ENCODE peak calls at places on chromosomes 4 and X, in six cellular contexts. K, E, Y, F, O and L are unnamed samples.

GRCh38 chr4:145734576-145735329 is 54.8 kb downstream of the C4orf51 start:
- DNase-seq in Y (peak; percentile 98), O (no peak), E (peak; percentile 81), F (no peak), K (peak; percentile 98), L (no peak)

GRCh38 chr4:146654976-146655761 is 16.5 kb downstream of the POU4F2 start:
- DNase-seq in E (peak; percentile 20), K (peak; percentile 53), F (no peak), O (no peak), Y (peak; percentile 27), L (no peak)

GRCh38 chrX:140503714-140504351 is 1.0 kb downstream of the SOX3 start:
- DNase-seq in E (no peak), O (no peak), K (peak; percentile 10), F (no peak), Y (no peak), L (no peak)

GRCh38 chrX:106959897-106960296 is 39.7 kb downstream of the CLDN2 start:
- DNase-seq in F (no peak), E (peak; percentile 17), K (peak; percentile 68), Y (peak; percentile 9), O (no peak), L (peak; percentile 15)

GRCh38 chr4:600850-601515 is 24.4 kb upstream of the PDE6B start:
- DNase-seq in K (peak; percentile 16), Y (no peak), F (no peak), O (no peak), E (no peak), L (no peak)

GRCh38 chr4:152999376-153000067 is 63.4 kb downstream of the FHDC1 start:
- DNase-seq in E (no peak), O (no peak), Y (no peak), K (no peak), F (no peak), L (no peak)

GRCh38 chr4:164204434-164204833 is 549.5 kb upstream of the SMIM31 start:
- DNase-seq in E (peak; percentile 10), Y (peak; percentile 4), F (no peak), K (no peak), O (no peak), L (peak; percentile 28)

GRCh38 chr4:186820371-186820990 is 96.8 kb upstream of the FAT1 start:
- DNase-seq in E (peak; percentile 40), K (peak; percentile 51), O (no peak), Y (peak; percentile 62), F (peak; percentile 70), L (no peak)

GRCh38 chr4:147755567-147756295 is 23.8 kb downstream of the ARHGAP10 start:
- DNase-seq in E (no peak), F (no peak), K (peak; percentile 47), Y (peak; percentile 21), O (no peak), L (no peak)